ENCODE peak calls at places on chromosomes 5 and 9, in ten cellular contexts. D is cardiac fibroblast, K is RWPE1, O is AG04449, F is spleen, V is MM.1S, W is thyroid gland, B is WTC11, M is IMR-90, S is lower lobe of right lung. H is an unnamed sample.

GRCh38 chr9:125632321-125633115 is 74.5 kb downstream of the MAPKAP1 start:
- DNase-seq in M (peak; percentile 22), O (no peak), B (no peak), K (peak; percentile 73), W (no peak), V (peak; percentile 85), S (no peak), F (no peak), D (peak; percentile 63), H (peak; percentile 65)

GRCh38 chr5:163436515-163436914 is 880 bp upstream of the CCNG1 start:
- DNase-seq in D (no peak), M (no peak), F (no peak), W (no peak), V (no peak), O (no peak), K (no peak), B (no peak), S (no peak), H (no peak)

GRCh38 chr9:4435197-4435596 is 55.1 kb upstream of the SLC1A1 start:
- DNase-seq in S (no peak), B (no peak), V (no peak), F (no peak), M (peak; percentile 23), K (peak; percentile 4), O (no peak), W (no peak), D (peak; percentile 87), H (no peak)

GRCh38 chr9:27660148-27660547 is 86.9 kb upstream of the C9orf72 start:
- DNase-seq in S (no peak), V (no peak), K (no peak), B (no peak), W (no peak), M (no peak), D (no peak), O (no peak), F (no peak), H (no peak)

GRCh38 chr5:77015938-77016569 is 14.2 kb upstream of the AGGF1 start:
- DNase-seq in O (peak; percentile 4), B (no peak), S (no peak), D (peak; percentile 91), M (peak; percentile 69), K (peak; percentile 26), V (peak; percentile 50), F (no peak), W (no peak), H (peak; percentile 25)

GRCh38 chr9:134333874-134334581 is 7.8 kb downstream of the RXRA start:
- DNase-seq in O (no peak), K (no peak), W (peak; percentile 33), M (no peak), F (no peak), D (no peak), B (no peak), V (no peak), S (no peak), H (no peak)

GRCh38 chr5:87121315-87122170 is 146.1 kb upstream of the RASA1 start:
- DNase-seq in D (peak; percentile 95), V (peak; percentile 90), K (peak; percentile 80), W (no peak), B (no peak), M (peak; percentile 91), S (no peak), O (peak; percentile 53), F (no peak), H (no peak)

GRCh38 chr9:70260007-70260443 is 1.2 kb downstream of the SMC5 start:
- DNase-seq in K (no peak), V (no peak), B (no peak), D (no peak), S (peak; percentile 49), M (no peak), O (no peak), F (peak; percentile 77), W (no peak), H (no peak)

GRCh38 chr9:21933865-21934264 is 60.3 kb downstream of the CDKN2A start:
- DNase-seq in O (peak; percentile 16), D (peak; percentile 73), F (no peak), V (no peak), K (no peak), W (no peak), S (no peak), B (no peak), M (peak; percentile 57), H (no peak)

GRCh38 chr5:59698774-59699173 is 194.8 kb downstream of the PDE4D start:
- DNase-seq in F (no peak), O (no peak), W (no peak), S (no peak), M (no peak), K (no peak), V (no peak), D (no peak), B (no peak), H (no peak)

GRCh38 chr5:73825219-73825618 is 199.2 kb downstream of the ARHGEF28 start:
- DNase-seq in O (no peak), S (no peak), V (no peak), D (no peak), K (no peak), M (no peak), F (no peak), W (no peak), B (no peak), H (no peak)
- TF ChIP-seq CTCF in O (no peak), S (no peak), V (no peak), D (no peak), K (no peak), M (no peak), F (no peak), W (no peak), B (no peak), H (no peak)

GRCh38 chr9:115015018-115015635 is 84.7 kb upstream of the TNFSF8 start:
- DNase-seq in B (peak; percentile 59), F (no peak), O (no peak), M (peak; percentile 64), K (peak; percentile 86), V (no peak), W (peak; percentile 26), S (no peak), D (peak; percentile 71), H (no peak)
- TF ChIP-seq CTCF in B (peak; percentile 63), F (peak; percentile 59), O (peak; percentile 75), M (peak; percentile 66), K (peak; percentile 89), V (peak; percentile 66), W (peak; percentile 51), S (peak; percentile 47), D (peak; percentile 73), H (peak; percentile 55)

GRCh38 chr5:93072831-93073459 is 508.1 kb downstream of the NR2F1-AS1 start:
- DNase-seq in B (no peak), K (peak; percentile 63), W (no peak), O (no peak), V (no peak), D (peak; percentile 69), M (peak; percentile 67), F (no peak), S (no peak), H (no peak)

GRCh38 chr5:93070938-93071337 is 510.1 kb downstream of the NR2F1-AS1 start:
- DNase-seq in F (no peak), K (no peak), W (no peak), S (no peak), B (no peak), M (no peak), V (no peak), O (no peak), D (no peak), H (no peak)

GRCh38 chr5:93073547-93073946 is 507.5 kb downstream of the NR2F1-AS1 start:
- DNase-seq in V (no peak), M (no peak), S (no peak), W (no peak), B (no peak), O (no peak), K (no peak), F (no peak), D (no peak), H (no peak)

GRCh38 chr5:93071710-93072109 is 509.3 kb downstream of the NR2F1-AS1 start:
- DNase-seq in D (no peak), V (no peak), B (no peak), M (no peak), W (no peak), S (no peak), O (no peak), K (no peak), F (no peak), H (no peak)

DNA sequence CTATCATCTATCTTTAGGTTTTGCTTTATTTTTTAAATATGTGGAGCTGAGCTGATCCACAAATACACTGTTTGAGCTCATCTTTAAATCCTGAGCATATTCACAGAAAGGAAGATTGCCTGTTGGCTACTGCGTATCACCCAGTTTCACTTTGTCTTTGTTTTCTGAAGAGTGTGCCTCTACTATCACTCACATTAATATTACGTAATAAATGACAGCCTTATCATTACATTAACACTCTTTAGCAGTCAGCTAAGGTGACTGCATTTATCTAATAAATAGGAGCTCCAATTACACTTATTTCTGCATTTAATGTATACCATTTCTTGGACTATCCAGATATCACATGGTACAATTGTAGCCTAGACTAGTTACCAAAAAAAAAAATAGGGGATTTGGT is 511.7 kb downstream of the NR2F1-AS1 start:
- DNase-seq in V (no peak), W (no peak), F (no peak), B (no peak), S (no peak), D (no peak), M (no peak), K (no peak), O (no peak), H (no peak)
- TF ChIP-seq CTCF in V (no peak), W (no peak), F (no peak), B (no peak), S (no peak), D (no peak), M (no peak), K (no peak), O (no peak), H (no peak)

GRCh38 chr5:43231977-43232376 is 40.0 kb downstream of the NIM1K start:
- DNase-seq in B (peak; percentile 29), K (no peak), V (peak; percentile 25), O (no peak), W (no peak), F (no peak), S (no peak), D (no peak), M (no peak), H (no peak)
- TF ChIP-seq CTCF in B (peak; percentile 39), K (no peak), V (peak; percentile 28), O (no peak), W (no peak), F (peak; percentile 23), S (peak; percentile 27), D (peak; percentile 18), M (peak; percentile 4), H (no peak)

GRCh38 chr5:137466888-137467287 is 32.2 kb downstream of the SPOCK1 start:
- DNase-seq in O (no peak), M (no peak), D (peak; percentile 45), W (peak; percentile 85), S (no peak), K (no peak), B (no peak), V (no peak), F (no peak), H (no peak)

GRCh38 chr5:137462816-137463520 is 36.2 kb downstream of the SPOCK1 start:
- DNase-seq in M (no peak), O (no peak), F (no peak), K (no peak), S (no peak), D (peak; percentile 38), W (no peak), B (no peak), V (no peak), H (no peak)

GRCh38 chr5:137465930-137466329 is 33.2 kb downstream of the SPOCK1 start:
- DNase-seq in M (no peak), S (no peak), B (no peak), K (no peak), F (no peak), W (no peak), D (no peak), O (no peak), V (no peak), H (no peak)

GRCh38 chr5:137461636-137462596 is 37.2 kb downstream of the SPOCK1 start:
- DNase-seq in B (peak; percentile 31), O (no peak), V (no peak), K (no peak), F (no peak), W (no peak), S (no peak), M (no peak), D (no peak), H (no peak)
- TF ChIP-seq CTCF in B (no peak), O (no peak), V (no peak), K (no peak), F (no peak), W (no peak), S (no peak), M (no peak), D (no peak), H (no peak)

H was measured in GM20000.